ENCODE peak calls at places on chromosomes 3 and 15, in seven cellular contexts. One of them, this sample, is unnamed.

GRCh38 chr15:29127506-29128430 is 141.9 kb downstream of the NSMCE3 start:
- DNase-seq in caudate nucleus: no peak
- DNase-seq in WERI-Rb-1: no peak
- DNase-seq in left ventricle myocardium inferior: no peak
- DNase-seq in GM12878: no peak
- DNase-seq in CD8-positive, alpha-beta memory T cell: no peak
- DNase-seq in substantia nigra: no peak
- DNase-seq in this sample: no peak

GRCh38 chr3:42670670-42671069 is 14.7 kb upstream of the KLHL40 start:
- DNase-seq in caudate nucleus: no peak
- DNase-seq in WERI-Rb-1: no peak
- DNase-seq in left ventricle myocardium inferior: no peak
- DNase-seq in GM12878: no peak
- DNase-seq in CD8-positive, alpha-beta memory T cell: no peak
- DNase-seq in substantia nigra: no peak
- DNase-seq in this sample: no peak

GRCh38 chr3:14524311-14524711 is 15.8 kb downstream of the GRIP2 start:
- DNase-seq in caudate nucleus: no peak
- DNase-seq in WERI-Rb-1: no peak
- DNase-seq in left ventricle myocardium inferior: peak
- DNase-seq in GM12878: no peak
- DNase-seq in CD8-positive, alpha-beta memory T cell: no peak
- DNase-seq in substantia nigra: no peak
- DNase-seq in this sample: no peak

GRCh38 chr3:193768069-193768391 is 175.0 kb downstream of the OPA1 start:
- DNase-seq in caudate nucleus: no peak
- DNase-seq in WERI-Rb-1: no peak
- DNase-seq in left ventricle myocardium inferior: no peak
- DNase-seq in GM12878: no peak
- DNase-seq in CD8-positive, alpha-beta memory T cell: no peak
- DNase-seq in substantia nigra: no peak
- DNase-seq in this sample: no peak

GRCh38 chr3:32155117-32155516 is 48.7 kb downstream of the GPD1L start:
- DNase-seq in caudate nucleus: no peak
- DNase-seq in WERI-Rb-1: no peak
- DNase-seq in left ventricle myocardium inferior: no peak
- DNase-seq in GM12878: no peak
- DNase-seq in CD8-positive, alpha-beta memory T cell: no peak
- DNase-seq in substantia nigra: no peak
- DNase-seq in this sample: no peak

GRCh38 chr15:49379996-49380395 is 43.0 kb upstream of the FGF7 start:
- DNase-seq in caudate nucleus: no peak
- DNase-seq in WERI-Rb-1: no peak
- DNase-seq in left ventricle myocardium inferior: no peak
- DNase-seq in GM12878: no peak
- DNase-seq in CD8-positive, alpha-beta memory T cell: no peak
- DNase-seq in substantia nigra: no peak
- DNase-seq in this sample: no peak

GRCh38 chr3:132378846-132379245 is 38.5 kb upstream of the DNAJC13 start:
- DNase-seq in caudate nucleus: no peak
- DNase-seq in WERI-Rb-1: no peak
- DNase-seq in left ventricle myocardium inferior: no peak
- DNase-seq in GM12878: no peak
- DNase-seq in CD8-positive, alpha-beta memory T cell: no peak
- DNase-seq in substantia nigra: no peak
- DNase-seq in this sample: no peak

GRCh38 chr15:50168778-50169411 is 13.1 kb upstream of the SLC27A2 start:
- DNase-seq in caudate nucleus: no peak
- DNase-seq in WERI-Rb-1: peak
- DNase-seq in left ventricle myocardium inferior: no peak
- DNase-seq in GM12878: no peak
- DNase-seq in CD8-positive, alpha-beta memory T cell: no peak
- DNase-seq in substantia nigra: no peak
- DNase-seq in this sample: no peak

GRCh38 chr15:37888356-37888755 is 46.1 kb upstream of the TMCO5A start:
- DNase-seq in caudate nucleus: no peak
- DNase-seq in WERI-Rb-1: no peak
- DNase-seq in left ventricle myocardium inferior: no peak
- DNase-seq in GM12878: no peak
- DNase-seq in CD8-positive, alpha-beta memory T cell: no peak
- DNase-seq in substantia nigra: no peak
- DNase-seq in this sample: no peak

GRCh38 chr3:123421353-123422174 is 27.3 kb downstream of the ADCY5 start:
- DNase-seq in caudate nucleus: no peak
- DNase-seq in WERI-Rb-1: no peak
- DNase-seq in left ventricle myocardium inferior: peak
- DNase-seq in GM12878: no peak
- DNase-seq in CD8-positive, alpha-beta memory T cell: no peak
- DNase-seq in substantia nigra: peak
- DNase-seq in this sample: no peak

GRCh38 chr3:167493240-167493639 is 19.4 kb upstream of the SERPINI2 start:
- DNase-seq in caudate nucleus: no peak
- DNase-seq in WERI-Rb-1: peak
- DNase-seq in left ventricle myocardium inferior: no peak
- DNase-seq in GM12878: no peak
- DNase-seq in CD8-positive, alpha-beta memory T cell: no peak
- DNase-seq in substantia nigra: no peak
- DNase-seq in this sample: no peak

GRCh38 chr15:56931674-56932507 is 13.4 kb downstream of the TCF12 start:
- DNase-seq in caudate nucleus: no peak
- DNase-seq in WERI-Rb-1: no peak
- DNase-seq in left ventricle myocardium inferior: no peak
- DNase-seq in GM12878: no peak
- DNase-seq in CD8-positive, alpha-beta memory T cell: no peak
- DNase-seq in substantia nigra: no peak
- DNase-seq in this sample: no peak

GRCh38 chr3:52471371-52472238 is 16.2 kb downstream of the NISCH start:
- DNase-seq in caudate nucleus: peak
- DNase-seq in WERI-Rb-1: peak
- DNase-seq in left ventricle myocardium inferior: peak
- DNase-seq in GM12878: no peak
- DNase-seq in CD8-positive, alpha-beta memory T cell: no peak
- DNase-seq in substantia nigra: peak
- DNase-seq in this sample: peak

GRCh38 chr15:66684136-66684681 is 17.8 kb upstream of the SMAD6 start:
- DNase-seq in caudate nucleus: no peak
- DNase-seq in WERI-Rb-1: no peak
- DNase-seq in left ventricle myocardium inferior: no peak
- DNase-seq in GM12878: no peak
- DNase-seq in CD8-positive, alpha-beta memory T cell: no peak
- DNase-seq in substantia nigra: no peak
- DNase-seq in this sample: no peak

GRCh38 chr15:70348581-70349344 is 251.0 kb upstream of the TLE3 start:
- DNase-seq in caudate nucleus: no peak
- DNase-seq in WERI-Rb-1: peak
- DNase-seq in left ventricle myocardium inferior: no peak
- DNase-seq in GM12878: no peak
- DNase-seq in CD8-positive, alpha-beta memory T cell: no peak
- DNase-seq in substantia nigra: peak
- DNase-seq in this sample: no peak

GRCh38 chr15:46091860-46092450 is 457.1 kb downstream of the SQOR start:
- DNase-seq in caudate nucleus: no peak
- DNase-seq in WERI-Rb-1: peak
- DNase-seq in left ventricle myocardium inferior: no peak
- DNase-seq in GM12878: no peak
- DNase-seq in CD8-positive, alpha-beta memory T cell: no peak
- DNase-seq in substantia nigra: peak
- DNase-seq in this sample: no peak

GRCh38 chr3:163953526-163953925 is 1124.8 kb downstream of the SI start:
- DNase-seq in caudate nucleus: no peak
- DNase-seq in WERI-Rb-1: no peak
- DNase-seq in left ventricle myocardium inferior: no peak
- DNase-seq in GM12878: no peak
- DNase-seq in CD8-positive, alpha-beta memory T cell: no peak
- DNase-seq in substantia nigra: no peak
- DNase-seq in this sample: no peak

GRCh38 chr15:45347033-45347432 is 31.3 kb downstream of the GATM start:
- DNase-seq in caudate nucleus: no peak
- DNase-seq in WERI-Rb-1: no peak
- DNase-seq in left ventricle myocardium inferior: no peak
- DNase-seq in GM12878: no peak
- DNase-seq in CD8-positive, alpha-beta memory T cell: no peak
- DNase-seq in substantia nigra: no peak
- DNase-seq in this sample: no peak

GRCh38 chr15:92896543-92896942 is 3.6 kb upstream of the CHD2 start:
- DNase-seq in caudate nucleus: no peak
- DNase-seq in WERI-Rb-1: no peak
- DNase-seq in left ventricle myocardium inferior: no peak
- DNase-seq in GM12878: no peak
- DNase-seq in CD8-positive, alpha-beta memory T cell: no peak
- DNase-seq in substantia nigra: no peak
- DNase-seq in this sample: no peak

GRCh38 chr3:155555479-155556065 is 189.3 kb downstream of the PLCH1 start:
- DNase-seq in caudate nucleus: no peak
- DNase-seq in WERI-Rb-1: no peak
- DNase-seq in left ventricle myocardium inferior: no peak
- DNase-seq in GM12878: no peak
- DNase-seq in CD8-positive, alpha-beta memory T cell: no peak
- DNase-seq in substantia nigra: no peak
- DNase-seq in this sample: no peak

GRCh38 chr3:155556531-155556930 is 188.3 kb downstream of the PLCH1 start:
- DNase-seq in caudate nucleus: no peak
- DNase-seq in WERI-Rb-1: peak
- DNase-seq in left ventricle myocardium inferior: no peak
- DNase-seq in GM12878: no peak
- DNase-seq in CD8-positive, alpha-beta memory T cell: no peak
- DNase-seq in substantia nigra: no peak
- DNase-seq in this sample: no peak

GRCh38 chr3:155550386-155550785 is 194.5 kb downstream of the PLCH1 start:
- DNase-seq in caudate nucleus: no peak
- DNase-seq in WERI-Rb-1: no peak
- DNase-seq in left ventricle myocardium inferior: no peak
- DNase-seq in GM12878: no peak
- DNase-seq in CD8-positive, alpha-beta memory T cell: no peak
- DNase-seq in substantia nigra: no peak
- DNase-seq in this sample: no peak

GRCh38 chr3:155554777-155555445 is 190.0 kb downstream of the PLCH1 start:
- DNase-seq in caudate nucleus: no peak
- DNase-seq in WERI-Rb-1: no peak
- DNase-seq in left ventricle myocardium inferior: no peak
- DNase-seq in GM12878: peak
- DNase-seq in CD8-positive, alpha-beta memory T cell: no peak
- DNase-seq in substantia nigra: no peak
- DNase-seq in this sample: no peak

DNA sequence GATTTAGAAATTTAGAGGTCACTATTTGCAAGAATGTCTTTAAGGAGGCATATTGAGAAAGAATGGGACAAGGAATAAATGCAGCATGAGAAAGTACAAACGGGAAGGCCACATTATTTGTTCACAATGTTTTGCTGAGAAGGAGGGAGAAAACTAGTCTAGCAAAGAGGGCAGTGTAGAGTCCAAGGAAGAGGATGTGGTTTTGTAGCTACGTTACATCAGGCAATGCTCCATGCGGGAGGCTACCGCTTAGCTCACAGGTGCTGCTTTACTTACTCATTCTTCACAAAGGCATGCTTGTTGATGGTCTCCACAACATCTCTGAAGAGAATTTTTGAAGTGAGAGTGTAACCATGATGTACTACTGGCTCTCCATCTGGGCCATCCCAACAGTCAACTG is 191.1 kb downstream of the PLCH1 start:
- DNase-seq in caudate nucleus: no peak
- DNase-seq in WERI-Rb-1: no peak
- DNase-seq in left ventricle myocardium inferior: no peak
- DNase-seq in GM12878: no peak
- DNase-seq in CD8-positive, alpha-beta memory T cell: no peak
- DNase-seq in substantia nigra: no peak
- DNase-seq in this sample: no peak
- H3K27ac ChIP-seq in caudate nucleus: no peak
- H3K27ac ChIP-seq in WERI-Rb-1: no peak
- H3K27ac ChIP-seq in left ventricle myocardium inferior: no peak
- H3K27ac ChIP-seq in GM12878: no peak
- H3K27ac ChIP-seq in CD8-positive, alpha-beta memory T cell: no peak
- H3K27ac ChIP-seq in substantia nigra: no peak
- H3K27ac ChIP-seq in this sample: no peak

DNA sequence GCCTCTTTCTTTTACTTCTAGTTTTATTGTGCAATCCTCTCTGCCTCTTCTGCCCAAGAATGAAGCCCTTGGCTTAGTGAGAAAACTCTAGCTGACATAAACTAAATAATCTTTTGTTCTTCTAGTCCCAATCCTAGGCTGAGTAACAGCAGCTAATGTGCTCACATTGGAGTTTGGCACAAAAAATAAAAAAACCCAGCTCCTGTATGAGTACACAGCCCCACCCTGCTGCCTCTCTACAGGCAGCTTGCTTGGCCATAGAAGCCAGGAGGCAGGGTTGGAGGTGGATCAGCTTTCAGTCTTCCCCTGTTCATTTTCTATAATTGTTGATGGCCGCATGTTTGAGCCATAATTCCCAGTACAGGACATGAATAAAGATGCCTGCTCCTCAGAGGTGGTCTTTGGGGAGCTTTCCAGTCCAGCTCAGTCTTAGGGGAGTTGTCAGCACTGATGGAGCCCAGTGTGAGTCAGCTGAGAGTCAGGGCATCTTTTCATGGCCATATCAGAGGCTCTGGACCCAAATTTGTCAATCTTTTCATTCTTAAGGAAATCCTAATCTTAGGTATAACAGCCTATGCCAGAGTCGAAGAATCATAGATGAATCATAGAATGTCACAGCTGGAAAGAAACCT is 46.8 kb downstream of the RTP1 start:
- DNase-seq in caudate nucleus: no peak
- DNase-seq in WERI-Rb-1: no peak
- DNase-seq in left ventricle myocardium inferior: no peak
- DNase-seq in GM12878: no peak
- DNase-seq in CD8-positive, alpha-beta memory T cell: no peak
- DNase-seq in substantia nigra: no peak
- DNase-seq in this sample: no peak
- H3K27ac ChIP-seq in caudate nucleus: no peak
- H3K27ac ChIP-seq in WERI-Rb-1: no peak
- H3K27ac ChIP-seq in left ventricle myocardium inferior: no peak
- H3K27ac ChIP-seq in GM12878: no peak
- H3K27ac ChIP-seq in CD8-positive, alpha-beta memory T cell: no peak
- H3K27ac ChIP-seq in substantia nigra: no peak
- H3K27ac ChIP-seq in this sample: no peak

GRCh38 chr3:10366681-10367101 is 45.8 kb upstream of the SEC13 start:
- DNase-seq in caudate nucleus: peak
- DNase-seq in WERI-Rb-1: no peak
- DNase-seq in left ventricle myocardium inferior: no peak
- DNase-seq in GM12878: no peak
- DNase-seq in CD8-positive, alpha-beta memory T cell: no peak
- DNase-seq in substantia nigra: no peak
- DNase-seq in this sample: no peak
- H3K27ac ChIP-seq in caudate nucleus: no peak
- H3K27ac ChIP-seq in WERI-Rb-1: no peak
- H3K27ac ChIP-seq in left ventricle myocardium inferior: no peak
- H3K27ac ChIP-seq in GM12878: no peak
- H3K27ac ChIP-seq in CD8-positive, alpha-beta memory T cell: no peak
- H3K27ac ChIP-seq in substantia nigra: no peak
- H3K27ac ChIP-seq in this sample: no peak

GRCh38 chr15:89851665-89852341 is 37.2 kb upstream of the ANPEP start:
- DNase-seq in caudate nucleus: no peak
- DNase-seq in WERI-Rb-1: no peak
- DNase-seq in left ventricle myocardium inferior: no peak
- DNase-seq in GM12878: peak
- DNase-seq in CD8-positive, alpha-beta memory T cell: no peak
- DNase-seq in substantia nigra: no peak
- DNase-seq in this sample: no peak
- H3K27ac ChIP-seq in caudate nucleus: no peak
- H3K27ac ChIP-seq in WERI-Rb-1: no peak
- H3K27ac ChIP-seq in left ventricle myocardium inferior: no peak
- H3K27ac ChIP-seq in GM12878: peak
- H3K27ac ChIP-seq in CD8-positive, alpha-beta memory T cell: no peak
- H3K27ac ChIP-seq in substantia nigra: no peak
- H3K27ac ChIP-seq in this sample: no peak

This sample was measured in naive thymus-derived CD4-positive, alpha-beta T cell.